ENCODE peak calls at places on chromosomes 5 and 9, in seven cellular contexts. One of them, this sample, is unnamed.

GRCh38 chr9:105632807-105633206 is 29.4 kb upstream of the TAL2 start:
- DNase-seq in H1: no peak
- DNase-seq in transverse colon: no peak
- DNase-seq in foreskin fibroblast: no peak
- DNase-seq in ovary: no peak
- DNase-seq in astrocyte of the spinal cord: no peak
- DNase-seq in endothelial cell of umbilical vein: peak; percentile 3
- DNase-seq in this sample: no peak

GRCh38 chr9:133658442-133659431 is 22.6 kb downstream of the DBH start:
- DNase-seq in foreskin fibroblast: peak; percentile 17
- DNase-seq in ovary: peak; percentile 41
- DNase-seq in astrocyte of the spinal cord: peak; percentile 40
- DNase-seq in endothelial cell of umbilical vein: no peak
- DNase-seq in H1: no peak
- DNase-seq in transverse colon: peak; percentile 45
- DNase-seq in this sample: no peak

GRCh38 chr9:137872296-137872695 is 5.3 kb upstream of the CACNA1B start:
- DNase-seq in H1: no peak
- DNase-seq in endothelial cell of umbilical vein: no peak
- DNase-seq in ovary: no peak
- DNase-seq in astrocyte of the spinal cord: no peak
- DNase-seq in transverse colon: no peak
- DNase-seq in foreskin fibroblast: no peak
- DNase-seq in this sample: no peak

GRCh38 chr5:127930311-127930710 is 153.3 kb upstream of the SLC12A2 start:
- DNase-seq in foreskin fibroblast: no peak
- DNase-seq in transverse colon: no peak
- DNase-seq in endothelial cell of umbilical vein: peak; percentile 29
- DNase-seq in astrocyte of the spinal cord: peak; percentile 18
- DNase-seq in ovary: no peak
- DNase-seq in H1: no peak
- DNase-seq in this sample: no peak

GRCh38 chr9:87070331-87070730 is 123.0 kb upstream of the GAS1 start:
- DNase-seq in H1: no peak
- DNase-seq in transverse colon: no peak
- DNase-seq in ovary: no peak
- DNase-seq in endothelial cell of umbilical vein: no peak
- DNase-seq in astrocyte of the spinal cord: no peak
- DNase-seq in foreskin fibroblast: no peak
- DNase-seq in this sample: no peak

GRCh38 chr9:135718616-135719015 is 16.6 kb downstream of the KCNT1 start:
- DNase-seq in foreskin fibroblast: no peak
- DNase-seq in H1: no peak
- DNase-seq in ovary: no peak
- DNase-seq in transverse colon: no peak
- DNase-seq in astrocyte of the spinal cord: no peak
- DNase-seq in endothelial cell of umbilical vein: peak; percentile 56
- DNase-seq in this sample: no peak

GRCh38 chr5:10656176-10656830 is 92.4 kb downstream of the ANKRD33B start:
- DNase-seq in endothelial cell of umbilical vein: no peak
- DNase-seq in transverse colon: no peak
- DNase-seq in ovary: no peak
- DNase-seq in foreskin fibroblast: no peak
- DNase-seq in H1: no peak
- DNase-seq in astrocyte of the spinal cord: no peak
- DNase-seq in this sample: no peak

GRCh38 chr9:79054500-79054899 is 517.3 kb upstream of the TLE4 start:
- DNase-seq in ovary: no peak
- DNase-seq in H1: no peak
- DNase-seq in transverse colon: no peak
- DNase-seq in astrocyte of the spinal cord: peak; percentile 5
- DNase-seq in foreskin fibroblast: peak; percentile 6
- DNase-seq in endothelial cell of umbilical vein: no peak
- DNase-seq in this sample: peak; percentile 48

GRCh38 chr9:97132865-97133264 is 93.9 kb upstream of the CTSV start:
- DNase-seq in astrocyte of the spinal cord: no peak
- DNase-seq in foreskin fibroblast: no peak
- DNase-seq in endothelial cell of umbilical vein: no peak
- DNase-seq in H1: no peak
- DNase-seq in transverse colon: no peak
- DNase-seq in ovary: no peak
- DNase-seq in this sample: no peak

GRCh38 chr9:34578241-34579096 is 11.1 kb downstream of the CNTFR start:
- DNase-seq in astrocyte of the spinal cord: peak; percentile 31
- DNase-seq in foreskin fibroblast: peak; percentile 44
- DNase-seq in ovary: no peak
- DNase-seq in transverse colon: no peak
- DNase-seq in endothelial cell of umbilical vein: peak; percentile 28
- DNase-seq in H1: no peak
- DNase-seq in this sample: no peak

GRCh38 chr9:95736370-95736769 is 139.1 kb upstream of the ERCC6L2 start:
- DNase-seq in ovary: no peak
- DNase-seq in H1: no peak
- DNase-seq in astrocyte of the spinal cord: no peak
- DNase-seq in endothelial cell of umbilical vein: no peak
- DNase-seq in transverse colon: no peak
- DNase-seq in foreskin fibroblast: no peak
- DNase-seq in this sample: no peak

GRCh38 chr5:173229966-173230740 is 4.9 kb downstream of the NKX2-5 start:
- DNase-seq in astrocyte of the spinal cord: no peak
- DNase-seq in ovary: no peak
- DNase-seq in H1: no peak
- DNase-seq in foreskin fibroblast: no peak
- DNase-seq in endothelial cell of umbilical vein: no peak
- DNase-seq in transverse colon: no peak
- DNase-seq in this sample: no peak

GRCh38 chr9:34558911-34559615 is 30.5 kb downstream of the CNTFR start:
- DNase-seq in transverse colon: no peak
- DNase-seq in foreskin fibroblast: no peak
- DNase-seq in ovary: no peak
- DNase-seq in H1: no peak
- DNase-seq in endothelial cell of umbilical vein: no peak
- DNase-seq in astrocyte of the spinal cord: no peak
- DNase-seq in this sample: no peak

GRCh38 chr5:6792911-6793451 is 79.7 kb downstream of the TENT4A start:
- DNase-seq in foreskin fibroblast: no peak
- DNase-seq in H1: no peak
- DNase-seq in astrocyte of the spinal cord: no peak
- DNase-seq in transverse colon: no peak
- DNase-seq in endothelial cell of umbilical vein: no peak
- DNase-seq in ovary: no peak
- DNase-seq in this sample: no peak

DNA sequence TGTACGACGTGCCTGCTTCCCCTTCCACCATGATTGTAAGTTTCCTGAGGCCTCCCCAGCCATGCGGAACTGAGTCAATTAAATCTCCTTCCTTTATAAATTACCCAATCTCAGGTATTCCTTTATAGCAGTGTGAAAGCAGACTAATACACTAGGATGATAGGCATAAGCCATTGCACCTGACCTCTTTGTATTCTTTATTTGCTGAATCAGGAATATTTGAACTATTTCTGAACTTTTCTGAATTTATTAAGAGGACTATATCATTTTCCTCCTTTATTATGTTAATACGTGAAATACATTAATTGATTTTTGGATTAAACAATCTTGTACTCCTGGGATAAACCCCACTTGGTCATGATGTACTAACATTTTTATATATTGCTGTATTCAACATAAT is 28.2 kb upstream of the NR4A3 start:
- DNase-seq in foreskin fibroblast: no peak
- DNase-seq in astrocyte of the spinal cord: no peak
- DNase-seq in transverse colon: no peak
- DNase-seq in ovary: no peak
- DNase-seq in endothelial cell of umbilical vein: no peak
- DNase-seq in H1: no peak
- DNase-seq in this sample: no peak
- H3K4me3 ChIP-seq in foreskin fibroblast: no peak overlapping the region
- H3K4me3 ChIP-seq in astrocyte of the spinal cord: no peak overlapping the region
- H3K4me3 ChIP-seq in transverse colon: no peak overlapping the region
- H3K4me3 ChIP-seq in ovary: no peak overlapping the region
- H3K4me3 ChIP-seq in endothelial cell of umbilical vein: no peak overlapping the region
- H3K4me3 ChIP-seq in H1: no peak overlapping the region
- H3K4me3 ChIP-seq in this sample: no peak overlapping the region

GRCh38 chr5:96720408-96720807 is 58.2 kb downstream of the CAST start:
- DNase-seq in foreskin fibroblast: no peak
- DNase-seq in endothelial cell of umbilical vein: no peak
- DNase-seq in H1: no peak
- DNase-seq in ovary: no peak
- DNase-seq in astrocyte of the spinal cord: no peak
- DNase-seq in transverse colon: no peak
- DNase-seq in this sample: no peak
- TF ChIP-seq CTCF in foreskin fibroblast: no peak
- TF ChIP-seq CTCF in endothelial cell of umbilical vein: peak; percentile 5
- TF ChIP-seq CTCF in H1: peak; percentile 17
- TF ChIP-seq CTCF in ovary: no peak
- TF ChIP-seq CTCF in astrocyte of the spinal cord: peak; percentile 21
- TF ChIP-seq CTCF in transverse colon: no peak
- TF ChIP-seq CTCF in this sample: peak; percentile 39

GRCh38 chr9:20078246-20078645 is 289.4 kb upstream of the SLC24A2 start:
- DNase-seq in astrocyte of the spinal cord: no peak
- DNase-seq in H1: no peak
- DNase-seq in transverse colon: no peak
- DNase-seq in ovary: no peak
- DNase-seq in endothelial cell of umbilical vein: no peak
- DNase-seq in foreskin fibroblast: no peak
- DNase-seq in this sample: no peak

GRCh38 chr9:20083417-20083816 is 294.6 kb upstream of the SLC24A2 start:
- DNase-seq in endothelial cell of umbilical vein: no peak
- DNase-seq in transverse colon: no peak
- DNase-seq in astrocyte of the spinal cord: no peak
- DNase-seq in foreskin fibroblast: no peak
- DNase-seq in H1: no peak
- DNase-seq in ovary: no peak
- DNase-seq in this sample: no peak

GRCh38 chr9:20087481-20087880 is 298.6 kb upstream of the SLC24A2 start:
- DNase-seq in H1: no peak
- DNase-seq in ovary: no peak
- DNase-seq in transverse colon: no peak
- DNase-seq in foreskin fibroblast: peak; percentile 42
- DNase-seq in endothelial cell of umbilical vein: no peak
- DNase-seq in astrocyte of the spinal cord: no peak
- DNase-seq in this sample: no peak

GRCh38 chr9:20085842-20086241 is 297.0 kb upstream of the SLC24A2 start:
- DNase-seq in transverse colon: no peak
- DNase-seq in ovary: no peak
- DNase-seq in astrocyte of the spinal cord: no peak
- DNase-seq in foreskin fibroblast: no peak
- DNase-seq in H1: no peak
- DNase-seq in endothelial cell of umbilical vein: no peak
- DNase-seq in this sample: no peak

DNA sequence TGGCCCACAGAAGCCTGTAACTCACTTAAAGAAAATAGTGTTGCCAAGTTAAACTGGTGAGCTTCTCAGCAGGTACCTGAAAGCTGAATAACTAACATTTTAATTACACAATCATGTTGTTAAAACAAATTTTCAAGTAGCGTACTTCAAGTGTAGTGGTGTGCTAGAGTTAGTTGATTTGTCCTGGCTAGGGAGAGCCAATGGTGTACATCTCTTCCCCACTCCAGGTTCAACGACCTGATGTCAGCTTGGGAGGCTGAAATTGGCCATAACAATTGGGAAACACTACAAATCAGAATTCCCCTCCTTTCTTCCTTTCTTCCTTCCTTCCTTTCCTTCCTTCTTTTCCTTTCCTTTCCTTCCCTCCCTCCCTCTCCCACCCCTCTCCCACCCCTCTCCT is 295.3 kb upstream of the SLC24A2 start:
- DNase-seq in foreskin fibroblast: no peak
- DNase-seq in ovary: no peak
- DNase-seq in endothelial cell of umbilical vein: no peak
- DNase-seq in astrocyte of the spinal cord: no peak
- DNase-seq in transverse colon: no peak
- DNase-seq in H1: no peak
- DNase-seq in this sample: no peak
- H3K4me3 ChIP-seq in foreskin fibroblast: no peak overlapping the region
- H3K4me3 ChIP-seq in ovary: no peak overlapping the region
- H3K4me3 ChIP-seq in endothelial cell of umbilical vein: no peak overlapping the region
- H3K4me3 ChIP-seq in astrocyte of the spinal cord: no peak overlapping the region
- H3K4me3 ChIP-seq in transverse colon: no peak overlapping the region
- H3K4me3 ChIP-seq in H1: no peak overlapping the region
- H3K4me3 ChIP-seq in this sample: no peak overlapping the region

DNA sequence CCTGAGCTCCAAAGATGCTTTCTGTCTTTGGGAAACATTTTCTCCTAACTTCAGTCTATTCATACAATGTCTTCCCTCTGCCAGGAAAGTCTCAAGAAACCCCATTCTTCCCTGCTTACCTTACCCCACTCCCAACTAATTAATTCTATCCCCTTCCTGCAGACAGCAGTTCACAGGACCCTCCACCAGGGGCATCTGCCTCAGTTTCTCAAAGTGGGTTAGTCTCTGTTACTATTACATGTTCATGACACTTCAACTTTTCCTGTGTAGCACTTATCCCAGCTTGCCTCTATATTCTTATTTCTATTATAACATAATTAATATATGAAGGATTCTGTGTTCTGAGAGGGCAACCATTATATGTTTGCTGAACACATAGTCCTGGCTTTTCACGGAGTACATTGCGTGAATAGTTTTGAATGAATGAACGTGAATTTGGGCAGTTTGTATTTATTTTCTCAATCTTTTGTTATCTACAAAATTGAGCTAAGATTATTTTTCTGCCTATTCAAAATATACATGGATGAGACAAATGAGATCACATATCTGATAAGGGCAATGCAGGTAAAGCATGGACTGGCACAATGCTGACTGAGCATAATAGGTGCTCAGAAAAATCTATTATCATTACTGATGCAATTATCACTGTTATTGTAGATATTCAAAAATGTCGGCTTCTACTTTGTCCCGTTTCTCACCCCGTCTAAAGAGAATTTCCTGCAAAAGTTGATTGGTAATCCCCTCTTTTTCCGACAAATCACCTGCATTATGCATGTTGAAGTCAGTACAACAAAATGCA is 341.1 kb downstream of the BRINP1 start:
- DNase-seq in transverse colon: no peak
- DNase-seq in ovary: no peak
- DNase-seq in foreskin fibroblast: no peak
- DNase-seq in endothelial cell of umbilical vein: no peak
- DNase-seq in H1: no peak
- DNase-seq in astrocyte of the spinal cord: no peak
- DNase-seq in this sample: no peak
- TF ChIP-seq CTCF in transverse colon: no peak
- TF ChIP-seq CTCF in ovary: no peak
- TF ChIP-seq CTCF in foreskin fibroblast: no peak
- TF ChIP-seq CTCF in endothelial cell of umbilical vein: no peak
- TF ChIP-seq CTCF in H1: peak; percentile 43
- TF ChIP-seq CTCF in astrocyte of the spinal cord: no peak
- TF ChIP-seq CTCF in this sample: peak; percentile 17

GRCh38 chr5:95273956-95274520 is 10.9 kb downstream of the MCTP1 start:
- DNase-seq in ovary: no peak
- DNase-seq in foreskin fibroblast: no peak
- DNase-seq in H1: no peak
- DNase-seq in endothelial cell of umbilical vein: no peak
- DNase-seq in transverse colon: no peak
- DNase-seq in astrocyte of the spinal cord: no peak
- DNase-seq in this sample: no peak
- H3K4me3 ChIP-seq in ovary: no peak overlapping the region
- H3K4me3 ChIP-seq in foreskin fibroblast: no peak overlapping the region
- H3K4me3 ChIP-seq in H1: no peak overlapping the region
- H3K4me3 ChIP-seq in endothelial cell of umbilical vein: no peak overlapping the region
- H3K4me3 ChIP-seq in transverse colon: no peak overlapping the region
- H3K4me3 ChIP-seq in astrocyte of the spinal cord: no peak overlapping the region
- H3K4me3 ChIP-seq in this sample: no peak overlapping the region

This sample was measured in retinal pigment epithelial cell.